ENCODE peak calls at places on chromosomes 1 and 21, in five cellular contexts. N is cardiac fibroblast, B is T follicular helper cell, K is GM04503, H is HuH-7. X is an unnamed sample.

GRCh38 chr21:46195595-46196195 is 11.4 kb upstream of the SPATC1L start:
- DNase-seq in K (no peak), H (no peak), B (no peak), N (no peak), X (no peak)

GRCh38 chr1:85850238-85850637 is 142.0 kb upstream of the ZNHIT6 start:
- DNase-seq in N (peak), K (peak), H (no peak), B (no peak), X (no peak)

GRCh38 chr1:16721871-16722641 is 18.3 kb upstream of the RNU1-4 start:
- DNase-seq in B (no peak), H (no peak), N (no peak), K (no peak), X (no peak)

GRCh38 chr1:212457740-212458338 is 25.1 kb downstream of the NENF start:
- DNase-seq in N (peak), K (no peak), B (peak), H (peak), X (peak)

GRCh38 chr1:22972760-22973159 is at the start of gene LACTBL1:
- DNase-seq in H (no peak), K (no peak), N (no peak), B (no peak), X (no peak)

GRCh38 chr1:3831689-3832088 is 25.3 kb downstream of the CEP104 start:
- DNase-seq in B (no peak), N (no peak), K (peak), H (no peak), X (no peak)

GRCh38 chr1:4180066-4180735 is 280.1 kb upstream of the C1orf174 start:
- DNase-seq in H (no peak), N (no peak), B (no peak), K (no peak), X (no peak)

GRCh38 chr1:177928194-177928593 is 41.7 kb downstream of the SEC16B start:
- DNase-seq in H (no peak), N (peak), B (no peak), K (no peak), X (peak)

GRCh38 chr1:222334026-222334680 is 213.8 kb downstream of the HHIPL2 start:
- DNase-seq in B (no peak), K (no peak), H (no peak), N (peak), X (no peak)

GRCh38 chr1:154938604-154939399 is 2.3 kb upstream of the PMVK start:
- DNase-seq in B (no peak), N (no peak), H (no peak), K (no peak), X (no peak)

GRCh38 chr21:34999397-34999941 is 49.6 kb downstream of the RUNX1 start:
- DNase-seq in N (no peak), H (no peak), K (no peak), B (no peak), X (no peak)

GRCh38 chr1:54218883-54219687 is 19.1 kb downstream of the MRPL37 start:
- DNase-seq in H (no peak), N (no peak), K (no peak), B (no peak), X (no peak)

GRCh38 chr1:25037174-25038074 is 107.3 kb upstream of the RUNX3 start:
- DNase-seq in B (peak), N (peak), H (peak), K (no peak), X (peak)

GRCh38 chr1:17307329-17307728 is 668 bp upstream of the PADI4 start:
- DNase-seq in B (no peak), N (no peak), K (no peak), H (no peak), X (no peak)

GRCh38 chr1:230230948-230231738 is 164.1 kb downstream of the GALNT2 start:
- DNase-seq in K (no peak), N (no peak), B (no peak), H (no peak), X (no peak)

GRCh38 chr1:105138445-105138821 is 1388.7 kb downstream of the AMY1C start:
- DNase-seq in B (no peak), N (peak), H (no peak), K (no peak), X (peak)

GRCh38 chr1:10033359-10033845 is 644 bp downstream of the UBE4B start:
- DNase-seq in N (peak), H (no peak), B (no peak), K (no peak), X (no peak)

GRCh38 chr1:212982430-212983152 is 32.2 kb downstream of the VASH2 start:
- DNase-seq in H (no peak), K (no peak), N (no peak), B (no peak), X (no peak)

GRCh38 chr1:89917353-89917752 is 77.6 kb upstream of the ZNF326 start:
- DNase-seq in H (no peak), K (no peak), N (no peak), B (no peak), X (no peak)

GRCh38 chr1:221284028-221284427 is 404.8 kb downstream of the HLX start:
- DNase-seq in K (no peak), N (peak), B (no peak), H (no peak), X (no peak)

GRCh38 chr1:202129453-202130274 is 6.9 kb downstream of the GPR37L1 start:
- DNase-seq in B (no peak), N (no peak), K (no peak), H (no peak), X (no peak)

GRCh38 chr1:24318238-24318987 is 744 bp upstream of the GRHL3 start:
- DNase-seq in K (peak), H (no peak), B (no peak), N (peak), X (no peak)

GRCh38 chr1:227951624-227952373 is 4.1 kb upstream of the WNT9A start:
- DNase-seq in N (no peak), B (no peak), H (no peak), K (no peak), X (no peak)

GRCh38 chr1:232579461-232579860 is 50.5 kb downstream of the SIPA1L2 start:
- DNase-seq in B (no peak), K (no peak), N (no peak), H (no peak), X (no peak)

GRCh38 chr1:69441496-69441895 is 126.2 kb upstream of the LRRC7 start:
- DNase-seq in H (no peak), N (no peak), B (no peak), K (no peak), X (no peak)

GRCh38 chr21:34086887-34087306 is 13.5 kb downstream of the MRPS6 start:
- DNase-seq in N (no peak), K (no peak), H (no peak), B (no peak), X (no peak)

GRCh38 chr1:67149179-67149770 is 14.5 kb upstream of the C1orf141 start:
- DNase-seq in K (peak), H (peak), N (peak), B (peak), X (peak)

GRCh38 chr1:43796111-43796581 is 88.8 kb downstream of the ST3GAL3 start:
- DNase-seq in B (no peak), H (no peak), K (peak), N (peak), X (no peak)

GRCh38 chr1:235857756-235858155 is 8.9 kb downstream of the LYST start:
- DNase-seq in N (no peak), B (no peak), H (no peak), K (no peak), X (no peak)

GRCh38 chr1:193348126-193349045 is 162.0 kb upstream of the B3GALT2 start:
- DNase-seq in N (no peak), H (no peak), B (no peak), K (no peak), X (no peak)

GRCh38 chr1:232037774-232038388 is 411.3 kb downstream of the DISC1 start:
- DNase-seq in K (no peak), H (no peak), B (no peak), N (no peak), X (no peak)

GRCh38 chr1:31434979-31435378 is 22.0 kb downstream of the SERINC2 start:
- DNase-seq in N (no peak), K (no peak), B (no peak), H (no peak), X (no peak)

GRCh38 chr1:30449428-30450147 is 273.8 kb downstream of the MATN1 start:
- DNase-seq in N (no peak), H (no peak), K (no peak), B (no peak), X (no peak)

X was measured in T47D.